ENCODE peak calls at places on chromosome 1, in four cellular contexts. F is H1, N is K562, H is GM12891. M is an unnamed sample.

GRCh38 chr1:31843506-31843905 is 27.7 kb upstream of the SPOCD1 start:
- DNase-seq in F (no peak), H (no peak), N (no peak), M (no peak)

GRCh38 chr1:56958526-56958925 is 7.3 kb downstream of the C8B start:
- DNase-seq in H (no peak), N (no peak), F (no peak), M (no peak)

GRCh38 chr1:237287876-237288517 is 246.0 kb downstream of the RYR2 start:
- DNase-seq in F (no peak), H (no peak), N (no peak), M (no peak)

GRCh38 chr1:245493029-245493428 is 338.2 kb downstream of the KIF26B start:
- DNase-seq in F (no peak), H (no peak), N (peak), M (no peak)

GRCh38 chr1:173411835-173412742 is 65.0 kb upstream of the PRDX6 start:
- DNase-seq in N (no peak), H (no peak), F (no peak), M (no peak)

GRCh38 chr1:3822421-3822820 is 26.1 kb upstream of the LRRC47 start:
- DNase-seq in H (no peak), N (peak), F (no peak), M (no peak)

GRCh38 chr1:23423415-23424170 is 955 bp downstream of the TCEA3 start:
- DNase-seq in H (no peak), F (no peak), N (no peak), M (no peak)

GRCh38 chr1:175146535-175147213 is 45.9 kb downstream of the KIAA0040 start:
- DNase-seq in F (peak), H (peak), N (peak), M (peak)

GRCh38 chr1:55580845-55581332 is 365.7 kb upstream of the USP24 start:
- DNase-seq in H (no peak), N (no peak), F (no peak), M (no peak)

GRCh38 chr1:117568999-117569398 is 36.8 kb upstream of the TENT5C start:
- DNase-seq in F (no peak), H (no peak), N (peak), M (no peak)

GRCh38 chr1:91511386-91511785 is 10.7 kb downstream of the CDC7 start:
- DNase-seq in H (no peak), N (peak), F (no peak), M (no peak)

GRCh38 chr1:56578963-56579875 is at the start of gene PLPP3:
- DNase-seq in F (peak), N (peak), H (no peak), M (peak)

GRCh38 chr1:69070660-69071373 is 496.9 kb upstream of the LRRC7 start:
- DNase-seq in F (no peak), H (no peak), N (no peak), M (no peak)

GRCh38 chr1:110783292-110783918 is 89.5 kb upstream of the CD53 start:
- DNase-seq in F (no peak), N (peak), H (no peak), M (no peak)

GRCh38 chr1:205030916-205031315 is 12.1 kb upstream of the CNTN2 start:
- DNase-seq in N (no peak), H (no peak), F (no peak), M (no peak)
- TF ChIP-seq POLR2AphosphoS5 in N (no peak), H (no peak), F (no peak), M (no peak)

DNA sequence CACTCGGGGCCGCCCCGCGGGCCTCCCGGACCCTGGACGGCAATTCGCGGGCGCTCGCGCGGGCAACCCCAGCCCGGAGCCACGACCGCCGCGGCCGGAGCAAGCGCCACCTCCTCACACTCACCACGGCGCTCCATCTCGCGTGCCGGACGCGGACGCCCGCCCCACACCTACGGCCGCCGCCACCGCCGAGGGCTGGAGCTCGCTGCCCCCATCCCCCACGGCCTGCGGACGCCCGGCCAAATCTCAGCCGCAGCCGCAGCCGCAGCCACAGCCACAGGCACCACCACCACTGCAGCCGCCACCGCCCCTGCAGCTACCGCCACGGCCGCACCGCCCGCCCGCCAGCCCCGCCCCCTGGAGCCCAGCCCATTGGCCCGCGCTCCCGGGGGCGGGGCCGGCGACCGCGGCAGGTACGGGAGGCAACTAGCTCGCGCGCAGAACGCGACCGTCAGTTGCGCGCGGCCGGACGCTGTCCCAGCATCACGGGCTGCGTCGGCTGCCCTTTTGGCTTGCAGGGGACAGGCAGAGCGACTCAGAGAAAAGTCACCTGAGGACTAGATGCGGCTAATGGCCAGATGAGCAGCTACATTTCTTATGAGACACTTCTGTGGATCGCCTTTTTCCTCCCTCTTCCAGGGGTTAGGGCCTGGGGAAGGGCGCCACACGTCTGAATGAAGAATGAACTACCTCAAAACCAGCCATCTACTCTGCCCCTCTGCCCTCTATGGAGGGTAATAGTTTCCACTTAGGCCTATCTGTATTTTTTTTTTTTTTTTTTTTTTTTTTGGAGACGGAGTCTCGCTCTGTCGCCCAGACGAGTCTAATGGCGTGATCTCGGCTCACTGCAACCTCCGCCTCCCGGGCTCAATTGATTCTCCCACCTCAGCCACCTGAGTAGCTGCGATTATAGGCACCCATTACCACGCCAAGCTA is at the start of gene ARHGAP29:
- DNase-seq in F (no peak), H (peak), N (peak), M (peak)
- TF ChIP-seq POLR2A in F (peak), H (no peak), N (no peak), M (no peak)

GRCh38 chr1:50972766-50973165 is 2.7 kb downstream of the CDKN2C start:
- DNase-seq in H (no peak), F (no peak), N (no peak), M (no peak)
- TF ChIP-seq TAF1 in H (no peak), F (no peak), N (peak), M (no peak)

DNA sequence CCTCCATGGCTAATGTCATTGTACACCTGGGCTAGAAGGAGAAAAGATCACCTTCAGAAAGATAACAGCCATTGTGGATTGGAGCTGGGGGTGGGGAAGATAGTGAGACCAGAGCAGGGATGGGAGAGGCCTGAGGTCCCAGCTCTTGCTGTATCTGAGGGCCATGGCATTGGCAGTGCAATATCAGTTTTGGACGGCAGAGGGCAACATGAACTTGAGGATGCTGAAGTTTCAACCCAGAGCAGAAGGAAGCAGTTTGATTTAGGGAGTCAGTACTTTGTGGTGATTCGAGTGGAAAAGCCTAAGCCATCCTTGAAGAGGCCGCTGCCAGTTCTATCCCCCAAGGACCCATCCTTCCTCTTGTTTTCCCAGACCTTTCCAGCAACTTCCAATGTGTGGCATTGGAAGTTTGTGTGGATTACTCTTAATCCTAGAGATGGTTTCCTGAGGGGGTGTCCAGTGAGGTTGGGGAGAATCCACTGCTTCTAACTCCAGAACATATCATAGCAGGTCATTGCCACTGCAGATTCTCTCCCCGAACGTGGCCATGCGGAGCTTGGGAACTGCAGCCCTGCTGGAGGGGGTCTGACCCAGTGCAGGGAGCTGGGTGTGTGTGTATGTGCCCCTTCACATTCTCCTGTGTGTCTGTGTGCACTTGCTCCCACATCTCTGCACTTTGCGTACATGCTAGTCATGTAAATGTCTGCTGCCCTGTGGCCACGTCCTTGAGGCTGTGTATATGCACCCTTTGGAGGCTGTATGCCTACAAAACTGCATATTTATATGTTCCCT is 24.1 kb downstream of the SLC26A9 start:
- DNase-seq in N (peak), F (peak), H (peak), M (peak)
- TF ChIP-seq POLR2AphosphoS5 in N (no peak), F (no peak), H (no peak), M (no peak)

DNA sequence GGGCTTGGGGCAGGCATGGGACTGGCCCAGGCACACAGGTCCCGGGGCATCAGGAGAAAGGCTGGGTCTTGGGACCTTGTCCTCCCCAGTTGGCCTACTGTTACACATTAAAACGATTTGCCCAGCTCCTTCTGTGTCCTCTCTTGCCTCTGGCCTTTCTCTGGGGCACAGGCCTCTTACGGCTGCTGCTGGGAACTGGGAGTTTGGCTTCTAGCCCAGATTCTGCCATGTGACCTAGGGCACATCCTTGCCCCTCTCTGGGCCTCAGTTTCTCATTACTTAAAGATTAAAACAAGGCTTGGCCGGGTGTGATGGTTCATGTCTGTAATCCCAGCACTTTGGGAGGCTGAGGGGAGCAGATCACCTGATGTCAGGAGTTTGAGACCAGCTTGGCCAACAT is 14.0 kb downstream of the KDF1 start:
- DNase-seq in H (no peak), N (no peak), F (no peak), M (no peak)
- TF ChIP-seq POLR2A in H (no peak), N (no peak), F (no peak), M (no peak)

DNA sequence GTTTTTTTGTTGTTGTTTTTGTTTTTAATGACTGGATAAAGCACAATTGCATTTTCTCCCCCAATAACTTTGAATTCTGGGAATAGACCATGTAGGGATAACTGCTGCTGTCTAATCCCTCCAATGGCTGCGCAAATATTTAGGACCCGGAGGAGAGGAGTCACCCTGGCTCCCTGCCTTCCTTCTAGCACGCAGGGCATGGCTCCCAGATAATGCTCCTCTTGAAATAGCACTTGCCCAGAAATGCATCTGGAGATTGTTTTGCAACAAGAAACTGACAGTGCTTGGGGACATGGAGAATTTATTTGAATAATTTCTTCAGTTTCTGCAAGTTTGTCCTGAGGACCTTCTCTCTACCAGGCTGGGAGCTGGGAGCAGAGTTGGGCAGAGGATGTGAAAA is 83.5 kb downstream of the MAN1C1 start:
- DNase-seq in H (no peak), F (no peak), N (no peak), M (no peak)
- TF ChIP-seq TAF1 in H (no peak), F (no peak), N (no peak), M (no peak)

GRCh38 chr1:43760745-43761343 is 53.5 kb downstream of the ST3GAL3 start:
- DNase-seq in F (no peak), N (peak), H (no peak), M (no peak)

GRCh38 chr1:43754892-43755291 is 47.6 kb downstream of the ST3GAL3 start:
- DNase-seq in F (no peak), H (no peak), N (no peak), M (no peak)

GRCh38 chr1:43753422-43753821 is 46.1 kb downstream of the ST3GAL3 start:
- DNase-seq in N (no peak), H (no peak), F (no peak), M (no peak)

GRCh38 chr1:43757343-43758053 is 50.2 kb downstream of the ST3GAL3 start:
- DNase-seq in N (no peak), F (no peak), H (no peak), M (no peak)
- TF ChIP-seq POLR2AphosphoS5 in N (no peak), F (no peak), H (no peak), M (no peak)